ENCODE peak calls at places on chromosomes 12 and 14, in ten cellular contexts. O is astrocyte; H is kidney; X is left ventricle myocardium inferior; S is heart left ventricle; F is lung; T is GM23248; V is CD8-positive, alpha-beta T cell; B is IMR-90; G is BJ. U is an unnamed sample.

GRCh38 chr14:76876076-76876475 is 49.9 kb downstream of the LRRC74A start:
- DNase-seq in O (peak), H (no peak), X (peak), S (peak), F (peak), T (peak), V (peak), B (peak), G (no peak), U (peak)

GRCh38 chr14:101918125-101918989 is 46.0 kb upstream of the DYNC1H1 start:
- DNase-seq in O (no peak), H (no peak), X (no peak), S (no peak), F (no peak), T (no peak), V (no peak), B (no peak), G (no peak), U (no peak)

GRCh38 chr12:124140889-124141550 is 153.9 kb upstream of the RFLNA start:
- DNase-seq in O (no peak), H (no peak), X (no peak), S (no peak), F (no peak), T (no peak), V (no peak), B (no peak), G (no peak), U (no peak)

GRCh38 chr12:62922539-62922938 is 12.4 kb downstream of the PPM1H start:
- DNase-seq in O (no peak), H (no peak), X (no peak), S (no peak), F (no peak), T (no peak), V (no peak), B (no peak), G (no peak), U (no peak)

GRCh38 chr12:113241191-113242017 is 20.1 kb downstream of the TPCN1 start:
- DNase-seq in O (peak), H (peak), X (no peak), S (peak), F (no peak), T (peak), V (no peak), B (peak), G (peak), U (peak)

GRCh38 chr14:36662258-36662542 is 540 bp downstream of the PAX9 start:
- DNase-seq in O (no peak), H (peak), X (no peak), S (no peak), F (no peak), T (no peak), V (no peak), B (no peak), G (no peak), U (no peak)

GRCh38 chr12:49059385-49060232 is 985 bp downstream of the KMT2D start:
- DNase-seq in O (peak), H (no peak), X (no peak), S (no peak), F (no peak), T (peak), V (no peak), B (no peak), G (no peak), U (no peak)

GRCh38 chr12:116317986-116318737 is 40.7 kb upstream of the MED13L start:
- DNase-seq in O (no peak), H (no peak), X (no peak), S (no peak), F (no peak), T (no peak), V (no peak), B (no peak), G (no peak), U (peak)

GRCh38 chr12:49843871-49844437 is 1.0 kb upstream of the BCDIN3D start:
- DNase-seq in O (no peak), H (no peak), X (no peak), S (no peak), F (no peak), T (peak), V (no peak), B (no peak), G (no peak), U (no peak)

GRCh38 chr14:102155150-102155549 is 15.5 kb downstream of the WDR20 start:
- DNase-seq in O (peak), H (no peak), X (no peak), S (no peak), F (no peak), T (peak), V (no peak), B (peak), G (no peak), U (no peak)

GRCh38 chr12:120361506-120362208 is 7.3 kb downstream of the MSI1 start:
- DNase-seq in O (peak), H (peak), X (peak), S (peak), F (no peak), T (peak), V (no peak), B (peak), G (no peak), U (no peak)

GRCh38 chr12:6650832-6651231 is 3.6 kb upstream of the ACRBP start:
- DNase-seq in O (no peak), H (no peak), X (no peak), S (no peak), F (no peak), T (no peak), V (no peak), B (no peak), G (no peak), U (no peak)

GRCh38 chr12:105018001-105018400 is 31.9 kb downstream of the NOPCHAP1 start:
- DNase-seq in O (no peak), H (no peak), X (no peak), S (no peak), F (no peak), T (no peak), V (no peak), B (peak), G (no peak), U (no peak)

GRCh38 chr14:89826581-89826980 is 127.9 kb downstream of the EFCAB11 start:
- DNase-seq in O (peak), H (no peak), X (no peak), S (no peak), F (no peak), T (peak), V (no peak), B (peak), G (no peak), U (no peak)

GRCh38 chr12:127881371-127882140 is 385.4 kb upstream of the TMEM132C start:
- DNase-seq in O (no peak), H (no peak), X (no peak), S (no peak), F (no peak), T (no peak), V (no peak), B (no peak), G (no peak), U (no peak)

GRCh38 chr12:127479256-127479655 is 787.7 kb upstream of the TMEM132C start:
- DNase-seq in O (peak), H (no peak), X (no peak), S (no peak), F (no peak), T (peak), V (no peak), B (no peak), G (no peak), U (no peak)

GRCh38 chr14:89681086-89682018 is 264.3 kb upstream of the FOXN3 start:
- DNase-seq in O (no peak), H (no peak), X (no peak), S (no peak), F (no peak), T (no peak), V (peak), B (no peak), G (peak), U (no peak)

GRCh38 chr14:68824517-68825347 is 31.9 kb upstream of the ZFP36L1 start:
- DNase-seq in O (no peak), H (peak), X (peak), S (peak), F (peak), T (peak), V (no peak), B (peak), G (no peak), U (peak)

GRCh38 chr14:94545131-94545841 is 16.0 kb upstream of the SERPINA4 start:
- DNase-seq in O (peak), H (no peak), X (no peak), S (no peak), F (no peak), T (no peak), V (no peak), B (no peak), G (no peak), U (no peak)

GRCh38 chr12:50637870-50638481 is 125.9 kb upstream of the ATF1 start:
- DNase-seq in O (peak), H (no peak), X (no peak), S (no peak), F (no peak), T (peak), V (no peak), B (peak), G (no peak), U (no peak)

GRCh38 chr14:94697773-94698556 is 71.9 kb downstream of the GSC start:
- DNase-seq in O (no peak), H (no peak), X (no peak), S (no peak), F (no peak), T (no peak), V (no peak), B (peak), G (no peak), U (no peak)

GRCh38 chr12:70849265-70849960 is 71.1 kb downstream of the PTPRR start:
- DNase-seq in O (peak), H (no peak), X (no peak), S (no peak), F (no peak), T (peak), V (no peak), B (peak), G (no peak), U (no peak)

GRCh38 chr14:76720382-76720813 is 40.9 kb upstream of the VASH1 start:
- DNase-seq in O (peak), H (peak), X (peak), S (peak), F (peak), T (no peak), V (no peak), B (peak), G (no peak), U (peak)

DNA sequence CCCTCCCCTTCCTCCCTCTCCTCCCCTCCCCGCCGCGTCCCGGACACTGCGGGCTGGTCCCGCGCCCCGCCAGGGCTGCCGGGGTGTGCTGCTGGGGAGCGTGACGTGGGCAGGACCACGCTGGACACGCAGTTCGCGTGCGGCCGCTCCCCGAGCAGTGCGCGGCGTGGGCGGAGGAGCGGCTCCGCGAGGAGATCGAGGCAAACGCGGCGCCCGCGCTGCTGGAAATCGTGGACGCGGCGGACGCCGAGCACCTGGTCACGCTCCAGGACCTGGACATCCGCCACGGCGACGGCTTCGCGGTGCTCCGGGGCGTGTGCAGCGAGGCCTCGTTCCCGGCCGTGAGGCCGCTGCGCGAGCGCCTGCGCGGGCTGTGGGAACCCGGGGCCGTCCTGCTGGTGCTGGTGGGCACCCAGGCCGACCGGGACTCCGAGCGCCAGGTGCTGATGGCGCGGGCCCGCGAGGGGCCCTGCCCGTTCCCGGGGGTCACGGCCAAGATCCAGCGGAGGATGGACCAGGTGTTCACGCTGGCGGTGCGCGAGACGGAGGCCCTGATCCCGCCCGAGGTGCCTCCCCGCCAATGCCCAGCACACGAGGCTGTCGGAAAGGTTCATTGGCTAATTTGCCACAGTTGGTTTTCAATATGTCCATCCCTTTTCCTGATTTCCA is 84.3 kb downstream of the TNFAIP2 start:
- DNase-seq in O (peak), H (peak), X (peak), S (peak), F (no peak), T (peak), V (no peak), B (no peak), G (no peak), U (peak)
- H3K4me3 ChIP-seq in O (peak), H (peak), X (peak), S (peak), F (peak), T (peak), V (no peak), B (peak), G (peak), U (peak)

GRCh38 chr12:75334384-75335030 is at the start of gene GLIPR1L1:
- DNase-seq in O (peak), H (peak), X (peak), S (peak), F (peak), T (peak), V (peak), B (peak), G (peak), U (peak)
- H3K4me3 ChIP-seq in O (peak), H (peak), X (peak), S (peak), F (no peak), T (peak), V (peak), B (peak), G (peak), U (no peak)

GRCh38 chr12:8605057-8605456 is 7.6 kb downstream of the AICDA start:
- DNase-seq in O (no peak), H (no peak), X (no peak), S (no peak), F (no peak), T (no peak), V (no peak), B (no peak), G (no peak), U (no peak)

GRCh38 chr12:8603858-8604257 is 8.8 kb downstream of the AICDA start:
- DNase-seq in O (no peak), H (no peak), X (no peak), S (no peak), F (no peak), T (peak), V (no peak), B (no peak), G (no peak), U (no peak)

GRCh38 chr12:8612629-8613028 is at the start of gene AICDA:
- DNase-seq in O (no peak), H (no peak), X (no peak), S (no peak), F (no peak), T (no peak), V (no peak), B (no peak), G (no peak), U (no peak)

DNA sequence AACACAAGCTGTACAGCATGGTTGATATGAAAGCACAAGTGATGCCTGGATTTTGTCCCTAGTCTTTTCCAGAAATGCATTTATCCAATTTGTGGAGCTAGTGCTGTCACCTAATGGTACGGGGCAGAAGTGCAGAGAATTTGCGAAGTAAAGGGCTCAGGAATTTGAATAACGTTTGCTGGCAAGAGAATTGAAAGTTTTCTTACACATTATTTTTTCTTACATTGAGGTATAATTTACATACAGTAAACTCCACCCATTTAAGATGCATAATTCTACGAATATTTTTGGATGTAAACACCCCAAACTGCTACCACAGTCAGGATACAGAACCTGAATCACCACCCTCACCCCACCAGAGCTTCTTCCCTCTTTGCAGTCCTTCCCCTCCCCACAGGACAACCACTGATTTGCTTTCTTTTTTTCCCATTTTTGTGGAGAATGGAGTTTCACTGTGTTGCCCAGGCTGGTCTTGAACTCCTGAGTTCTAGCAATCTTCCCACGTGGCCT is 3.5 kb downstream of the AICDA start:
- DNase-seq in O (peak), H (no peak), X (no peak), S (no peak), F (no peak), T (peak), V (no peak), B (peak), G (no peak), U (no peak)
- H3K4me3 ChIP-seq in O (no peak), H (no peak), X (no peak), S (no peak), F (no peak), T (no peak), V (no peak), B (no peak), G (no peak), U (no peak)

GRCh38 chr12:54019924-54020586 is 8.2 kb upstream of the HOXC6 start:
- DNase-seq in O (no peak), H (peak), X (no peak), S (peak), F (no peak), T (peak), V (no peak), B (no peak), G (no peak), U (no peak)

GRCh38 chr12:54018608-54018984 is 9.6 kb upstream of the HOXC6 start:
- DNase-seq in O (no peak), H (peak), X (no peak), S (no peak), F (no peak), T (peak), V (no peak), B (no peak), G (no peak), U (peak)

GRCh38 chr12:54020587-54020969 is 7.7 kb upstream of the HOXC6 start:
- DNase-seq in O (no peak), H (peak), X (no peak), S (no peak), F (no peak), T (peak), V (no peak), B (no peak), G (no peak), U (no peak)

GRCh38 chr12:54017845-54018607 is 9.2 kb downstream of the HOXC8 start:
- DNase-seq in O (no peak), H (peak), X (peak), S (peak), F (no peak), T (peak), V (peak), B (peak), G (no peak), U (peak)

GRCh38 chr12:54019111-54019811 is 9.0 kb upstream of the HOXC6 start:
- DNase-seq in O (no peak), H (peak), X (no peak), S (no peak), F (no peak), T (peak), V (no peak), B (no peak), G (no peak), U (no peak)
- H3K4me3 ChIP-seq in O (no peak), H (peak), X (peak), S (peak), F (no peak), T (peak), V (no peak), B (no peak), G (no peak), U (peak)

DNA sequence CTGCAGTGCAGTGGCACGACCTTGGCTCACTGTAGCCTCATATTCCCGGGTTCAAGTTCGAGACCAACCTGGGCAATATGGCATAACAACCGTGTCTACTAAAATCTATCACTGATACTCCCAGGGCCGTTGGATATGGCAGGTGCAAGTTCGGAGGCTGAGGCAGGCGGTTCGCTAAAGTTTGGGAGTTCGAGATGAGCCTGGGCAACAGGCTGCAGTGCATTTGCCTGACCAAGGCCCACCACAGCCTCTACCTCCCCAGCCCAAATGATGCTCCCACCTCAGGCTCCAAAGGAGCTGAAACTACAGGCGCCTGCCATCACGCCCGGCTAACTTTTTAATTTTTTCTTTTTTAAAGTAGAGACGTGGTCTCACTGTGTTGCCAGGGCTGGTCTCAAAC is 177.1 kb upstream of the ALG10B start:
- DNase-seq in O (no peak), H (no peak), X (no peak), S (no peak), F (no peak), T (no peak), V (no peak), B (no peak), G (no peak), U (no peak)
- H3K4me3 ChIP-seq in O (no peak), H (no peak), X (no peak), S (no peak), F (no peak), T (no peak), V (no peak), B (no peak), G (no peak), U (no peak)

DNA sequence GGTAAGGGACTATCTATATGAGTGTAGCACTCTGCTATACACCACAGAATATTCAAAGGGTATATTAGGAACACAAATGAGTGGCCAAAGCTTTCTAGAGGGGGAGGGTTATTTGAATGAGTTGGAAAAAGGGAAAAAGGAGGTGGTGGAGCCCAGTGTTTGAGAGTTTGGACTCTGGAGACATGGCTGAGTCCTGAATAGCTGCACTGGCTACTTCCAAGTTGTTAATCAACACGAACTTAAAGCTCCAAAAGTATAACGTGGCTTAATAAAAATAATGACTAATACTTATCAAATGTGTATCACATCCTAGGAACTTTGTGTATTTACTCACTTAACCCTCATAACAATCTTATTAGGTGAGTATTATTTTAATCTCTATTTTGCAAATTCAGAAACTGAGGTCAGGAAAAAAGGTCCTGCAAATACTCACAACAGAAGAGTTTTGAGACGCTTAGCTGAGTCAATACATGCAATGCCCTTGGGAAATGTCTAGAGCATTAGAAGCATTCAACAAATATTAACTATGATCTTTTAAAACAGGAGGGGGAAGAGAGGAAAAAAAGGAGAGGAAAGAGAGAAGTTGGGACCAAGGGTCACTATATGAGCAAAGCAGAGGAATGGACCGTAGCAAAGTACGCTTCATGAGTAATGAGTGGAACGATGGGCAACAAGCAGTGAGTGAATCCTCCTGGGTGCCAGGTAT is 189.5 kb upstream of the HMGA2 start:
- DNase-seq in O (peak), H (no peak), X (no peak), S (no peak), F (no peak), T (peak), V (no peak), B (peak), G (peak), U (no peak)
- H3K4me3 ChIP-seq in O (no peak), H (no peak), X (no peak), S (no peak), F (no peak), T (no peak), V (no peak), B (no peak), G (no peak), U (no peak)

U was measured in gastrocnemius medialis.